ENCODE peak calls at places on chromosomes 1 and 21, in six cellular contexts. One of them, this sample, is unnamed.

GRCh38 chr1:236085545-236086159 is 20.8 kb upstream of the NID1 start:
- DNase-seq in kidney epithelial cell: no peak
- DNase-seq in Calu3: no peak
- DNase-seq in colonic mucosa: no peak
- DNase-seq in A549: no peak
- DNase-seq in GM23338: no peak
- DNase-seq in this sample: no peak

GRCh38 chr21:42775891-42776290 is 103.4 kb downstream of the WDR4 start:
- DNase-seq in colonic mucosa: no peak
- DNase-seq in GM23338: no peak
- DNase-seq in A549: no peak
- DNase-seq in Calu3: no peak
- DNase-seq in kidney epithelial cell: no peak
- DNase-seq in this sample: no peak

GRCh38 chr1:21703318-21703963 is 34.3 kb upstream of the RAP1GAP start:
- DNase-seq in A549: peak
- DNase-seq in Calu3: no peak
- DNase-seq in kidney epithelial cell: no peak
- DNase-seq in colonic mucosa: no peak
- DNase-seq in GM23338: peak
- DNase-seq in this sample: no peak

GRCh38 chr1:100767176-100767876 is 47.8 kb downstream of the VCAM1 start:
- DNase-seq in colonic mucosa: no peak
- DNase-seq in kidney epithelial cell: no peak
- DNase-seq in A549: no peak
- DNase-seq in GM23338: no peak
- DNase-seq in Calu3: no peak
- DNase-seq in this sample: no peak

GRCh38 chr1:32426489-32427255 is 32.4 kb upstream of the BSDC1 start:
- DNase-seq in A549: no peak
- DNase-seq in kidney epithelial cell: no peak
- DNase-seq in GM23338: peak
- DNase-seq in colonic mucosa: peak
- DNase-seq in Calu3: no peak
- DNase-seq in this sample: no peak

GRCh38 chr1:211514030-211514754 is 22.2 kb upstream of the RD3 start:
- DNase-seq in colonic mucosa: peak
- DNase-seq in A549: peak
- DNase-seq in Calu3: peak
- DNase-seq in kidney epithelial cell: peak
- DNase-seq in GM23338: peak
- DNase-seq in this sample: peak

GRCh38 chr1:170929835-170930554 is 5.3 kb upstream of the MROH9 start:
- DNase-seq in Calu3: peak
- DNase-seq in kidney epithelial cell: peak
- DNase-seq in GM23338: peak
- DNase-seq in A549: peak
- DNase-seq in colonic mucosa: no peak
- DNase-seq in this sample: no peak

GRCh38 chr1:48556161-48556850 is 84.3 kb upstream of the SPATA6 start:
- DNase-seq in GM23338: no peak
- DNase-seq in A549: no peak
- DNase-seq in kidney epithelial cell: no peak
- DNase-seq in Calu3: no peak
- DNase-seq in colonic mucosa: no peak
- DNase-seq in this sample: no peak

GRCh38 chr1:155938220-155938627 is 3.2 kb upstream of the RXFP4 start:
- DNase-seq in Calu3: peak
- DNase-seq in colonic mucosa: peak
- DNase-seq in GM23338: peak
- DNase-seq in A549: peak
- DNase-seq in kidney epithelial cell: peak
- DNase-seq in this sample: no peak

GRCh38 chr1:20266642-20267041 is 24.0 kb upstream of the VWA5B1 start:
- DNase-seq in kidney epithelial cell: no peak
- DNase-seq in A549: no peak
- DNase-seq in GM23338: peak
- DNase-seq in Calu3: no peak
- DNase-seq in colonic mucosa: no peak
- DNase-seq in this sample: no peak

DNA sequence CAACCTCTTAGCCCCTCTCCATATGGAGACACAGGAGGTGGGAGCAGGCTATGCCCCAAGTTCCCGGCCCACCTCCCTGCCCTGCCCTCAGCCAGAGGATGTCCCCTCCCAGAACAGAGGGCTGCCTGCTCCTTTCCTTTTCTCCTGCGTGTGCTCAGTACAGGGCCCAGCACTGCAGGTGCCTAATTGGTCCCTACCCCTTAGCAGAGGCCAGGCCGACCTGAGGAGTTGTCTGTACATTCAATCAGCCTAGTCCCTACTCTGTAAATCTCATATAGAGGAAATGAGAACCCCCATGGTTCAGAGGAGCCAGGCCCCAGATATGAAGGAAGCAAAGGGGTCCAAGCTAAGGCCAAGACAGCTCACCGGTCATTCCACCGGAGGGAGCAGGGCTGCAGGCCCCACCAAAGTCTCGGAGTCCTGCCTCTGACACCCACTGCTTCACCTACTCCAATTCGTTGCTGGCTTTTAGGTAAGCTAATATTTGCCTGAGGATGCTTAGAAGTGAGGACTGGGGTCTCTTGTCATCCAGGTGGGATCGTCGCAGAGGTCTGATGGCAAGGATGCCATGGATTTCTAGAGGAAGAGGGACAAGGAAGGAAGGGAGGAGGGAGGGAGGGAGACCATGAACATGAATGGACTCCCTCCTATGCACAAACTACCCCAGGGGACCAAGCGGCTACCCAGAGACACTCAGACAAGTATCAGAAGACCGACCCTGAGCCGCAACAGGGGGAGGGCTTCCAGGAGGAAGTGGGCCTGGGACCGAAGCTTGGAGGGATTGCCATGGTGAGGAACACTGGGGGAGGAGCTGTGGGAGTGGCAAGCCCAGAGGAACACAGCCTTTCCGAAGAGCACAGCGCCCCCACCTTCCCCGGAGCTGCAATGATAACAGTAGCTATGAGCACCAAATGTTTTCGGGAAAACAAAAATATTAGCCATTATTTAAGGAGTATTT is 30.4 kb upstream of the FOXO6 start:
- DNase-seq in colonic mucosa: peak
- DNase-seq in Calu3: no peak
- DNase-seq in kidney epithelial cell: no peak
- DNase-seq in A549: no peak
- DNase-seq in GM23338: peak
- DNase-seq in this sample: no peak
- TF ChIP-seq CTCF in colonic mucosa: no peak
- TF ChIP-seq CTCF in Calu3: no peak
- TF ChIP-seq CTCF in kidney epithelial cell: peak
- TF ChIP-seq CTCF in A549: no peak
- TF ChIP-seq CTCF in GM23338: peak
- TF ChIP-seq CTCF in this sample: no peak

DNA sequence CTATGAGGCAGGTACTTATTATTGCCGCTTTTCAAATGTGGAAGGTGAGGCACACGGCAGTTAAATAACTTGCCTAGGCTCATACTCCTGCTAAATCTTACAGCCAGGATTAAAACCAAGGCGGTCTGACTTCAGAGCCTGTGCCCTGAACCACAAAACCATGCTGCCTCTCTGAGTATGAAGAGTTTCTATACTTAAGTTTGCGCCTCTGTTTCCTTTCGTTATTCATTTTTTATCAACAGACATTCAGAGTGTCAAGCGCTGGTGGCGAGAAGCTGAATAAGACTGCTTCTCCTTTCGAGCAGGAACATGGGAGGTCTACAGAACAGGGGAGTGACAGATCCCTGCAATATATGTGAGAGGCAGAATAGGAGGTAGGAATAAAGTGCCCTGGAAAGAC is 96.0 kb upstream of the DUSP10 start:
- DNase-seq in colonic mucosa: no peak
- DNase-seq in Calu3: no peak
- DNase-seq in kidney epithelial cell: no peak
- DNase-seq in GM23338: no peak
- DNase-seq in A549: no peak
- DNase-seq in this sample: no peak
- TF ChIP-seq CTCF in colonic mucosa: no peak
- TF ChIP-seq CTCF in Calu3: no peak
- TF ChIP-seq CTCF in kidney epithelial cell: no peak
- TF ChIP-seq CTCF in GM23338: no peak
- TF ChIP-seq CTCF in A549: no peak
- TF ChIP-seq CTCF in this sample: no peak

GRCh38 chr1:152786077-152786476 is at the start of gene LCE1E:
- DNase-seq in GM23338: peak
- DNase-seq in kidney epithelial cell: no peak
- DNase-seq in colonic mucosa: no peak
- DNase-seq in A549: no peak
- DNase-seq in Calu3: no peak
- DNase-seq in this sample: no peak
- TF ChIP-seq CTCF in GM23338: no peak
- TF ChIP-seq CTCF in kidney epithelial cell: no peak
- TF ChIP-seq CTCF in colonic mucosa: no peak
- TF ChIP-seq CTCF in A549: no peak
- TF ChIP-seq CTCF in Calu3: no peak
- TF ChIP-seq CTCF in this sample: no peak

GRCh38 chr1:205601209-205601608 is 30.6 kb downstream of the ELK4 start:
- DNase-seq in Calu3: peak
- DNase-seq in colonic mucosa: no peak
- DNase-seq in GM23338: no peak
- DNase-seq in A549: no peak
- DNase-seq in kidney epithelial cell: peak
- DNase-seq in this sample: no peak

GRCh38 chr1:205602118-205602517 is 29.7 kb downstream of the ELK4 start:
- DNase-seq in kidney epithelial cell: peak
- DNase-seq in A549: no peak
- DNase-seq in Calu3: no peak
- DNase-seq in colonic mucosa: no peak
- DNase-seq in GM23338: no peak
- DNase-seq in this sample: no peak

GRCh38 chr1:205598841-205599666 is 32.8 kb downstream of the ELK4 start:
- DNase-seq in kidney epithelial cell: no peak
- DNase-seq in Calu3: no peak
- DNase-seq in A549: no peak
- DNase-seq in colonic mucosa: peak
- DNase-seq in GM23338: no peak
- DNase-seq in this sample: no peak

GRCh38 chr1:205599667-205600042 is 32.2 kb downstream of the ELK4 start:
- DNase-seq in A549: no peak
- DNase-seq in GM23338: no peak
- DNase-seq in Calu3: no peak
- DNase-seq in kidney epithelial cell: no peak
- DNase-seq in colonic mucosa: no peak
- DNase-seq in this sample: no peak

DNA sequence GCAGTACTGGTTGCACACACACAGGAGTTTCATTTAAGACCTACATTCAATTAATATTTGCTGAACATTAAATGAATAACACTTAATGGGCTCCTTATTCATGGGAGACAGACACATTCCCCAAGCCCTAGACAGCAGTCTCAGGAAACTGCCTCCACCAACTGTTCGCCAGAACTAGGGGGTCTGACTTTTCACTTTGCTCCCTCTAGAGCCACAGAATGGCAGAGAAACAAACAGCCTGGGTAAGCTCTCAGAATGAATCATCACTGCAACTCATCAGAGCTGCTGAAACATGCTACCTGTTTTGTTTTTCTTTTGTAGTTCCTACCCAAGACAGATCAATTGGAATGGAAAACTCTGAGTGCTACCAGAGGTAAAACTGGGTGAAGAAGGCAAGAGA is 31.7 kb downstream of the ELK4 start:
- DNase-seq in Calu3: no peak
- DNase-seq in GM23338: no peak
- DNase-seq in A549: no peak
- DNase-seq in colonic mucosa: no peak
- DNase-seq in kidney epithelial cell: peak
- DNase-seq in this sample: no peak
- TF ChIP-seq CTCF in Calu3: no peak
- TF ChIP-seq CTCF in GM23338: no peak
- TF ChIP-seq CTCF in A549: no peak
- TF ChIP-seq CTCF in colonic mucosa: no peak
- TF ChIP-seq CTCF in kidney epithelial cell: peak
- TF ChIP-seq CTCF in this sample: no peak

DNA sequence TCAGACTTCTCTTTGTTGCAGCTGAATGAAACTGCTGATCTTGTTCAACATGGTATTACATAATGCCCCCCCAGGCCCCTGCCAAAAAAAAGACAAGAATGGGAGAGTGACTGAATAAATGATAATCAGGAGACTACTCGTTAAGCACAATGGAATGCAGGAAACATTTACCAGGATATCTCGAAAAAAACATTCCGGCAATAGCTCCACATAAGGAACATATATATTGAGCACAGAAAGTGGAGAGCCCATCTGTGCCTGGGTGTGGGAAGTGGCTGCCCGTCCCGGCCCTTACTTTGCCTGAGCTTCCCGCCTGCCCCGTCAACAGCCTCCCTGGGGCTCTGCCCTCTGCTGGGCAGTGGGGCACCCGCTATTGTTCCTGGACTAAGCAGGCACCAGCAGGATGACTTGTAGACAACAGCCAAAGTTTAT is 13.4 kb downstream of the TRIM11 start:
- DNase-seq in A549: no peak
- DNase-seq in colonic mucosa: no peak
- DNase-seq in kidney epithelial cell: no peak
- DNase-seq in GM23338: peak
- DNase-seq in Calu3: peak
- DNase-seq in this sample: peak
- TF ChIP-seq CTCF in A549: peak
- TF ChIP-seq CTCF in colonic mucosa: peak
- TF ChIP-seq CTCF in kidney epithelial cell: peak
- TF ChIP-seq CTCF in GM23338: peak
- TF ChIP-seq CTCF in Calu3: peak
- TF ChIP-seq CTCF in this sample: peak

GRCh38 chr1:116763116-116763786 is 9.0 kb downstream of the CD2 start:
- DNase-seq in Calu3: no peak
- DNase-seq in kidney epithelial cell: no peak
- DNase-seq in GM23338: no peak
- DNase-seq in A549: no peak
- DNase-seq in colonic mucosa: no peak
- DNase-seq in this sample: no peak
- TF ChIP-seq CTCF in Calu3: no peak
- TF ChIP-seq CTCF in kidney epithelial cell: no peak
- TF ChIP-seq CTCF in GM23338: no peak
- TF ChIP-seq CTCF in A549: no peak
- TF ChIP-seq CTCF in colonic mucosa: no peak
- TF ChIP-seq CTCF in this sample: no peak

GRCh38 chr21:27213328-27213727 is 246.4 kb upstream of the ADAMTS5 start:
- DNase-seq in Calu3: no peak
- DNase-seq in kidney epithelial cell: no peak
- DNase-seq in GM23338: peak
- DNase-seq in A549: no peak
- DNase-seq in colonic mucosa: no peak
- DNase-seq in this sample: no peak
- TF ChIP-seq CTCF in Calu3: no peak
- TF ChIP-seq CTCF in kidney epithelial cell: peak
- TF ChIP-seq CTCF in GM23338: peak
- TF ChIP-seq CTCF in A549: no peak
- TF ChIP-seq CTCF in colonic mucosa: no peak
- TF ChIP-seq CTCF in this sample: no peak